ENCODE peak calls at places on chromosomes 13 and 19, in seven cellular contexts. L, C, N, J, G, X and I are unnamed samples.
A peak's percentile ranks its signal among the peaks of the same experiment; 100 is the strongest.

GRCh38 chr13:43611631-43612416 is 174.9 kb downstream of the ENOX1 start:
- DNase-seq in L (no peak), G (no peak), N (no peak), X (no peak), J (no peak), C (no peak), I (no peak)

GRCh38 chr19:33556261-33556660 is 34.7 kb upstream of the PEPD start:
- DNase-seq in C (no peak), N (no peak), L (no peak), X (no peak), J (no peak), G (no peak), I (no peak)

GRCh38 chr13:94195715-94196114 is 283.8 kb downstream of the DCT start:
- DNase-seq in L (no peak), J (no peak), G (no peak), N (no peak), X (no peak), C (no peak), I (no peak)

GRCh38 chr19:35136977-35137702 is 1.5 kb upstream of the FXYD1 start:
- DNase-seq in J (no peak), N (no peak), X (no peak), C (no peak), G (no peak), L (no peak), I (no peak)

GRCh38 chr13:44346534-44346933 is 27.1 kb upstream of the SERP2 start:
- DNase-seq in J (no peak), X (no peak), G (no peak), L (no peak), N (no peak), C (no peak), I (no peak)

GRCh38 chr13:102369303-102369702 is 32.5 kb downstream of the FGF14 start:
- DNase-seq in J (no peak), X (no peak), L (no peak), C (no peak), G (no peak), N (no peak), I (no peak)

GRCh38 chr19:31270897-31271568 is 78.2 kb downstream of the TSHZ3 start:
- DNase-seq in J (no peak), C (no peak), G (no peak), N (no peak), L (peak; percentile 39), X (no peak), I (no peak)

GRCh38 chr19:17530586-17530985 is 19.1 kb downstream of the PGLS start:
- DNase-seq in X (no peak), J (no peak), G (no peak), C (no peak), L (no peak), N (no peak), I (no peak)

GRCh38 chr13:107518780-107519179 is 696.6 kb downstream of the LIG4 start:
- DNase-seq in N (no peak), C (no peak), J (no peak), X (no peak), G (no peak), L (no peak), I (no peak)

GRCh38 chr19:4052993-4053422 is 13.7 kb downstream of the ZBTB7A start:
- DNase-seq in J (no peak), N (no peak), G (no peak), C (no peak), X (peak; percentile 66), L (no peak), I (no peak)

GRCh38 chr13:45055902-45056648 is 64.2 kb upstream of the GTF2F2 start:
- DNase-seq in G (no peak), C (no peak), X (no peak), L (no peak), N (peak; percentile 22), J (no peak), I (no peak)

GRCh38 chr13:97068146-97068545 is 73.9 kb upstream of the OXGR1 start:
- DNase-seq in N (no peak), X (no peak), L (no peak), G (no peak), J (no peak), C (no peak), I (no peak)

GRCh38 chr19:51607920-51608562 is 22.2 kb downstream of the SIGLEC5 start:
- DNase-seq in G (peak; percentile 38), N (peak; percentile 33), J (peak; percentile 75), L (peak; percentile 94), C (peak; percentile 64), X (peak; percentile 78), I (no peak)

GRCh38 chr13:97496511-97496910 is 62.5 kb downstream of the RAP2A start:
- DNase-seq in J (no peak), C (no peak), X (no peak), G (no peak), N (no peak), L (no peak), I (no peak)

GRCh38 chr19:33954686-33955085 is 158.0 kb downstream of the KCTD15 start:
- DNase-seq in N (no peak), L (no peak), G (no peak), C (no peak), J (no peak), X (no peak), I (no peak)

GRCh38 chr19:16202320-16203255 is 4.9 kb downstream of the AP1M1 start:
- DNase-seq in C (no peak), L (no peak), G (no peak), J (no peak), X (no peak), N (no peak), I (no peak)

GRCh38 chr13:43331676-43332075 is 308.3 kb downstream of the DNAJC15 start:
- DNase-seq in L (no peak), G (no peak), C (no peak), N (no peak), J (no peak), X (no peak), I (no peak)

GRCh38 chr19:58277197-58277596 is 1.6 kb upstream of the ZNF8 start:
- DNase-seq in C (no peak), G (no peak), L (no peak), X (no peak), N (no peak), J (no peak), I (no peak)

DNA sequence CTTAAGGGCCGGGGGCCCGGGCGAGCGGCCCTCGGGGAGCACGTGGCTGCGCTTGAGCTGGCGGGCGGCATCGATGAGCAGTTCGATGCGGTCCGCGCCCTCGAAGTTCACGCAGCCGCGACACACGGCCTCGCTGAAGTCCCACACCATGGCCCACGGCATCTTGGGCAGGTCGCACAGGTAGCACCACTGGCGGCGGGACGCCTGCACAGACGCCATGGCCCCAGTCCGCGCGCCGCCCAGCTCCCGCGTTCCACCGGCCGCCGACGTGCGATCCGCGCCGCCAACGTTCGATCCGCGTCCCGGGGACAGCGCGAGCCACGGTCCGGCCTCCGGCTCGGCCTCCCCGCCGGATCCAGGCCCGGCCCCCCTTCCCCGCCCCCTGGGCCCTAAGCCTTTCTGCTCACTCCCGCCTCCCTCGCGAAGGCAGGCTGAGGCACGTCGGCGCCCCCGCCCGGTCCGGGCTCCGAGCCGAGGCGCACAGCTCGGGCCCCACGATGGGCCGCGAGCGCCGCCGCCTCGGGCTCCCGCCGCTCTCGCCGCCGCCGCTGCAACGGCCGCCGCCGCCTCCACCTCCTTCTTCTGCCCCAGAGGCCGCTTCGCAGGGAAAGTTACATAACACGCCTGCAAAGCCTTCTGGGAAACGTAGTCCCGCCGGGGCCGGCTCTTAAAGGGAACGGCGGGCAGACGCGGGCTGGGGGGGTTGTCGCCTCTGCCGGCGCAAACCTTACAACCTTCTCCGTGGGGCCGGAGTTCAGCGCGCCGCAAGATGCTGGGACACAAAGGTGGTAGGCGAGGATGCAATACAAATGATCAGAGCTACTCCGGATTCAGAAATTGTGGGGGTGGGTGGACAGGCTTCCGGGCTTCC is at the start of gene IRF2BP1:
- DNase-seq in J (peak; percentile 95), N (peak; percentile 91), G (peak; percentile 89), X (peak; percentile 95), L (peak; percentile 98), C (peak; percentile 95), I (peak; percentile 77)
- TF ChIP-seq POLR2A in J (no peak), N (peak; percentile 74), G (peak; percentile 86), X (peak; percentile 31), L (peak; percentile 49), C (peak; percentile 90), I (peak; percentile 74)

GRCh38 chr13:46295531-46296464 is 84.1 kb downstream of the LRRC63 start:
- DNase-seq in C (no peak), G (no peak), J (peak; percentile 34), L (no peak), X (peak; percentile 64), N (peak; percentile 24), I (no peak)
- H3K27ac ChIP-seq in C (peak overlapping the region; percentile 87), G (no peak overlapping the region), J (peak overlapping the region; percentile 42), L (peak overlapping the region; percentile 84), X (peak overlapping the region; percentile 17), N (no peak overlapping the region), I (peak overlapping the region; percentile 59)

GRCh38 chr19:8096071-8096470 is 43.5 kb downstream of the CCL25 start:
- DNase-seq in X (no peak), J (no peak), G (no peak), N (no peak), L (no peak), C (no peak), I (no peak)

GRCh38 chr19:8094336-8094735 is 41.8 kb downstream of the CCL25 start:
- DNase-seq in C (no peak), J (no peak), L (no peak), G (no peak), N (no peak), X (no peak), I (no peak)

GRCh38 chr19:8095354-8095886 is 42.9 kb downstream of the CCL25 start:
- DNase-seq in C (no peak), L (no peak), X (no peak), N (no peak), G (no peak), J (no peak), I (no peak)

GRCh38 chr19:8090932-8091331 is 38.4 kb downstream of the CCL25 start:
- DNase-seq in C (no peak), L (no peak), J (no peak), X (no peak), G (no peak), N (no peak), I (no peak)

GRCh38 chr19:8093740-8094139 is 41.2 kb downstream of the CCL25 start:
- DNase-seq in L (no peak), C (no peak), X (no peak), G (no peak), J (no peak), N (no peak), I (no peak)
- H3K36me3 ChIP-seq in L (no peaks in the 10 kb centered on the region), C (no peaks in the 10 kb centered on the region), X (no peaks in the 10 kb centered on the region), G (no peaks in the 10 kb centered on the region), J (no peaks in the 10 kb centered on the region), N (no peaks in the 10 kb centered on the region), I (no peaks in the 10 kb centered on the region)

DNA sequence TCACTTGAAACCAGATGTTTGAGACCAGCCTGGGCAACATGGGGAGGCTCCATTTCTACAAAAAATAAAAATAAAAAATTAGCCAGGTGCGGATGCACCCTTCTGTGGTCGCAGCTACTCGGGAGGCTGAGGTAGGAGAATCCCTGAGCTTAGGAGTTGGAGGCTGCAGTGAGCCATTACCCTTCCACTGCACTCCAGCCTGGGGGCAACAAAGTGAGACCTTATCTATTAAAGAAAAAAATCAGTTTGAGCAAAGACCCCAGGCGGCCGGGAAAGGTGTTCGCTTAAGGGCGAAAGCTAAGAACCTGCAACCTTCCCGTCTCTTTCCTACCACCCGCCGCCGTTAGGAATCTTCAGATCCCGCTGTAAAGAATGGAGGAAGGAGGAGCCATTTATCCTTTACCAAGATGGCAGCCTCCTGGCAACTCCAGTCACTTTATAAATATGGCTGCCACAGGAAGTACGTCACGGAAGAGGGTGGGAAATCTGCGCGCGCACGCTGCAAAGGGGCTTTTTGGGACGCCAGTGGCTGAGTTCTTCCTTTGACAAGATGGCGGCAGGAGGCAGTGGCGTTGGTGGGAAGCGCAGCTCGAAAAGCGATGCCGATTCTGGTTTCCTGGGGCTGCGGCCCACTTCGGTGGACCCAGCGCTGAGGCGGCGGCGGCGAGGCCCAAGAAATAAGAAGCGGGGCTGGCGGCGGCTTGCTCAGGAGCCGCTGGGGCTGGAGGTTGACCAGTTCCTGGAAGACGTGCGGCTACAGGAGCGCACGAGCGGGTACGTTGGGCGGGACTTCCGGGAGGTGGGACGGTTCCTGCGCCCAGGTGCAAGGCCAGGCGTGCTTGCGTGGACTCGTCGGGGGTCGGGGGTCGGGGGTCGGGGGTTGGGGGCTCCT is at the start of gene NOP53:
- DNase-seq in C (peak; percentile 98), G (peak; percentile 96), N (peak; percentile 97), J (peak; percentile 99), L (peak; percentile 96), X (peak; percentile 99), I (peak; percentile 84)
- TF ChIP-seq POLR2A in C (peak; percentile 95), G (peak; percentile 88), N (peak; percentile 79), J (no peak), L (no peak), X (peak; percentile 78), I (no peak)